ENCODE peak calls at places on chromosomes 5 and 9, in nine cellular contexts. U is kidney glomerular epithelial cell, Y is cardiac fibroblast, C is GM20000, L is NCI-H1694 treated with DMSO at 0.1 percent for 48 hours, V is fibroblast of villous mesenchyme, D is GM23338, Q is islet precursor cell, W is WTC11. A is an unnamed sample.

GRCh38 chr5:83482961-83483360 is 11.4 kb downstream of the VCAN start:
- DNase-seq in Y (no peak), C (no peak), D (no peak), W (no peak), V (no peak), U (no peak), L (no peak), Q (no peak), A (no peak)

GRCh38 chr5:146967646-146968045 is 89.1 kb upstream of the PPP2R2B start:
- DNase-seq in Q (no peak), W (no peak), L (peak), U (no peak), D (no peak), C (no peak), Y (no peak), V (no peak), A (no peak)

GRCh38 chr5:29896651-29897050 is 1296.8 kb upstream of the CDH6 start:
- DNase-seq in U (no peak), V (no peak), Y (no peak), W (no peak), Q (no peak), L (no peak), D (no peak), C (no peak), A (no peak)

GRCh38 chr9:101026824-101027223 is 1.7 kb upstream of the PLPPR1 start:
- DNase-seq in C (no peak), W (no peak), Q (no peak), D (no peak), Y (no peak), V (no peak), U (no peak), L (peak), A (no peak)

GRCh38 chr5:100828756-100829342 is 74.2 kb downstream of the ST8SIA4 start:
- DNase-seq in C (no peak), W (no peak), Q (no peak), D (no peak), U (no peak), Y (no peak), V (no peak), L (no peak), A (no peak)

GRCh38 chr9:78695521-78695920 is 398.6 kb downstream of the PSAT1 start:
- DNase-seq in Q (no peak), D (no peak), U (no peak), W (no peak), Y (no peak), C (no peak), V (no peak), L (no peak), A (no peak)

GRCh38 chr9:2765250-2765880 is 48.1 kb downstream of the KCNV2 start:
- DNase-seq in L (no peak), Q (peak), C (no peak), V (no peak), W (no peak), D (peak), Y (no peak), U (no peak), A (no peak)

GRCh38 chr5:154771383-154771901 is 16.3 kb downstream of the LARP1 start:
- DNase-seq in Y (peak), Q (peak), C (no peak), V (peak), L (peak), U (no peak), W (peak), D (peak), A (no peak)

GRCh38 chr5:120062515-120062917 is 401.6 kb upstream of the PRR16 start:
- DNase-seq in L (no peak), Q (peak), C (no peak), V (peak), U (no peak), Y (peak), D (peak), W (no peak), A (no peak)

GRCh38 chr5:168792678-168793077 is 213.5 kb upstream of the PANK3 start:
- DNase-seq in U (no peak), C (no peak), Y (no peak), W (no peak), Q (no peak), L (no peak), D (no peak), V (no peak), A (no peak)

GRCh38 chr9:69283003-69283402 is 42.0 kb upstream of the ENTREP1 start:
- DNase-seq in Y (no peak), L (no peak), C (no peak), D (peak), U (no peak), Q (no peak), W (no peak), V (no peak), A (no peak)

GRCh38 chr5:144484124-144484897 is 313.6 kb downstream of the KCTD16 start:
- DNase-seq in L (no peak), W (no peak), C (no peak), D (no peak), V (peak), Q (peak), Y (peak), U (peak), A (no peak)

GRCh38 chr9:93668261-93668871 is 92.0 kb downstream of the PHF2 start:
- DNase-seq in D (peak), W (peak), V (no peak), Y (no peak), Q (peak), C (no peak), L (no peak), U (no peak), A (peak)

GRCh38 chr5:41722359-41722950 is 147.8 kb downstream of the OXCT1 start:
- DNase-seq in U (no peak), Q (no peak), Y (peak), V (peak), W (peak), C (no peak), D (peak), L (no peak), A (no peak)

GRCh38 chr9:137486545-137487453 is 27.7 kb upstream of the NSMF start:
- DNase-seq in W (no peak), L (no peak), Q (no peak), V (no peak), Y (no peak), C (no peak), D (no peak), U (no peak), A (peak)

GRCh38 chr9:71518045-71518888 is 250.0 kb downstream of the CEMIP2 start:
- DNase-seq in V (peak), D (no peak), L (no peak), U (no peak), Q (no peak), W (no peak), C (no peak), Y (peak), A (no peak)

GRCh38 chr9:89317282-89317681 is 1.0 kb upstream of the SECISBP2 start:
- DNase-seq in L (no peak), C (no peak), Q (no peak), V (no peak), D (peak), U (no peak), Y (no peak), W (no peak), A (no peak)

A was measured in psoas muscle.